ENCODE peak calls at places on chromosomes 7 and 10, in four cellular contexts. M is PC-3, H is SK-N-SH treated with all-trans-retinoic acid at 6 μM for 48 hours, R is heart right ventricle. W is an unnamed sample.

GRCh38 chr7:108408294-108409004 is 47.8 kb downstream of the NRCAM start:
- ATAC-seq in M (no peak), H (no peak), R (no peak), W (no peak)

GRCh38 chr10:62554632-62555199 is 180.5 kb downstream of the ZNF365 start:
- ATAC-seq in M (peak), H (peak), R (no peak), W (peak)

GRCh38 chr10:88045116-88045515 is 181.7 kb downstream of the PTEN start:
- ATAC-seq in M (no peak), H (no peak), R (no peak), W (no peak)

GRCh38 chr7:109101332-109101731 is 531.7 kb downstream of the DNAJB9 start:
- ATAC-seq in M (no peak), H (no peak), R (no peak), W (no peak)

GRCh38 chr10:124221356-124222297 is 128.2 kb upstream of the CHST15 start:
- ATAC-seq in M (no peak), H (no peak), R (peak), W (no peak)

GRCh38 chr7:17845197-17845547 is 95.1 kb downstream of the SNX13 start:
- ATAC-seq in M (peak), H (no peak), R (no peak), W (no peak)

GRCh38 chr7:107788216-107788615 is 14.8 kb downstream of the SLC26A3 start:
- ATAC-seq in M (no peak), H (no peak), R (no peak), W (no peak)

GRCh38 chr10:132407243-132407746 is 10.3 kb downstream of the PWWP2B start:
- ATAC-seq in M (peak), H (no peak), R (peak), W (peak)

GRCh38 chr10:92356041-92356440 is 65.1 kb downstream of the MARCHF5 start:
- ATAC-seq in M (no peak), H (no peak), R (no peak), W (no peak)

GRCh38 chr10:4343798-4344370 is 482.1 kb upstream of the AKR1E2 start:
- ATAC-seq in M (no peak), H (peak), R (no peak), W (no peak)

GRCh38 chr10:44865289-44865671 is 45.9 kb upstream of the TMEM72 start:
- ATAC-seq in M (no peak), H (peak), R (peak), W (peak)

GRCh38 chr10:70126700-70127395 is 5.8 kb downstream of the AIFM2 start:
- ATAC-seq in M (no peak), H (no peak), R (no peak), W (no peak)

GRCh38 chr7:28446131-28446530 is 33.8 kb downstream of the CREB5 start:
- ATAC-seq in M (no peak), H (no peak), R (no peak), W (no peak)

W was measured in esophagus mucosa.